ENCODE peak calls at places on chromosomes 1 and 21, in seven cellular contexts. V is CD8-positive, alpha-beta memory T cell; B is activated CD4-positive, alpha-beta T cell treated with anti-CD3 and anti-CD28 coated beads, Interleukin-2, amount 50 U/mL, for 1 hour; S is posterior vena cava; C is EL; G is kidney epithelial cell; J is GM23248. Y is an unnamed sample.

GRCh38 chr1:66333463-66334232 is 200.3 kb upstream of the SGIP1 start:
- DNase-seq in V (no peak), B (no peak), S (peak; percentile 80), C (no peak), G (no peak), J (peak; percentile 33), Y (no peak)

GRCh38 chr1:219708919-219709318 is 96.0 kb upstream of the ZC3H11B start:
- DNase-seq in V (no peak), B (no peak), S (no peak), C (no peak), G (no peak), J (no peak), Y (no peak)

GRCh38 chr1:203202431-203203245 is 16.1 kb upstream of the CHI3L1 start:
- DNase-seq in V (no peak), B (no peak), S (peak; percentile 80), C (peak; percentile 54), G (no peak), J (peak; percentile 85), Y (no peak)

GRCh38 chr1:177800386-177801058 is 169.3 kb downstream of the SEC16B start:
- DNase-seq in V (no peak), B (no peak), S (no peak), C (peak; percentile 33), G (peak; percentile 45), J (peak; percentile 41), Y (no peak)

GRCh38 chr21:16983425-16983824 is 529.4 kb upstream of the CXADR start:
- DNase-seq in V (no peak), B (no peak), S (no peak), C (no peak), G (no peak), J (no peak), Y (no peak)

GRCh38 chr21:34861302-34861701 is 187.8 kb downstream of the RUNX1 start:
- DNase-seq in V (no peak), B (no peak), S (no peak), C (no peak), G (no peak), J (no peak), Y (no peak)

GRCh38 chr1:117635805-117636204 is 30.0 kb downstream of the TENT5C start:
- DNase-seq in V (no peak), B (no peak), S (no peak), C (no peak), G (no peak), J (no peak), Y (no peak)

GRCh38 chr1:195697130-195697529 is 911.1 kb downstream of the KCNT2 start:
- DNase-seq in V (no peak), B (no peak), S (no peak), C (no peak), G (no peak), J (no peak), Y (no peak)

GRCh38 chr1:183029591-183030000 is 6.4 kb downstream of the LAMC1 start:
- DNase-seq in V (no peak), B (no peak), S (no peak), C (peak; percentile 91), G (peak; percentile 69), J (peak; percentile 92), Y (peak; percentile 85)

GRCh38 chr1:99268021-99268420 is 3.7 kb downstream of the PLPPR4 start:
- DNase-seq in V (no peak), B (no peak), S (no peak), C (peak; percentile 60), G (no peak), J (peak; percentile 58), Y (no peak)